ENCODE peak calls at places on chromosomes 16 and 17, in eight cellular contexts. One of them, this sample, is unnamed.

GRCh38 chr17:58136669-58137279 is 11.4 kb upstream of the OR4D1 start:
- DNase-seq in Peyer's patch: no peak
- DNase-seq in astrocyte of the spinal cord: no peak
- DNase-seq in GM23338: peak; percentile 62
- DNase-seq in fibroblast of mammary gland: no peak
- DNase-seq in ascending aorta: no peak
- DNase-seq in tibial nerve: no peak
- DNase-seq in MM.1S: no peak
- DNase-seq in this sample: peak; percentile 37

GRCh38 chr17:19384723-19385391 is 2.1 kb downstream of the MFAP4 start:
- DNase-seq in fibroblast of mammary gland: peak; percentile 97
- DNase-seq in GM23338: peak; percentile 29
- DNase-seq in astrocyte of the spinal cord: peak; percentile 85
- DNase-seq in MM.1S: no peak
- DNase-seq in tibial nerve: peak; percentile 92
- DNase-seq in ascending aorta: peak; percentile 86
- DNase-seq in Peyer's patch: no peak
- DNase-seq in this sample: no peak

GRCh38 chr17:6853764-6854442 is 22.4 kb upstream of the TEKT1 start:
- DNase-seq in astrocyte of the spinal cord: no peak
- DNase-seq in tibial nerve: no peak
- DNase-seq in ascending aorta: no peak
- DNase-seq in fibroblast of mammary gland: no peak
- DNase-seq in Peyer's patch: no peak
- DNase-seq in GM23338: peak; percentile 89
- DNase-seq in MM.1S: peak; percentile 83
- DNase-seq in this sample: no peak

GRCh38 chr17:36583787-36584186 is 7.9 kb upstream of the DHRS11 start:
- DNase-seq in ascending aorta: no peak
- DNase-seq in GM23338: no peak
- DNase-seq in fibroblast of mammary gland: no peak
- DNase-seq in Peyer's patch: no peak
- DNase-seq in astrocyte of the spinal cord: no peak
- DNase-seq in MM.1S: no peak
- DNase-seq in tibial nerve: no peak
- DNase-seq in this sample: no peak

GRCh38 chr16:47571711-47572110 is 110.6 kb downstream of the PHKB start:
- DNase-seq in MM.1S: no peak
- DNase-seq in Peyer's patch: no peak
- DNase-seq in GM23338: no peak
- DNase-seq in astrocyte of the spinal cord: no peak
- DNase-seq in fibroblast of mammary gland: no peak
- DNase-seq in tibial nerve: no peak
- DNase-seq in ascending aorta: no peak
- DNase-seq in this sample: no peak

GRCh38 chr16:57299009-57299718 is 14.7 kb upstream of the PLLP start:
- DNase-seq in ascending aorta: peak; percentile 90
- DNase-seq in Peyer's patch: peak; percentile 26
- DNase-seq in MM.1S: no peak
- DNase-seq in astrocyte of the spinal cord: no peak
- DNase-seq in GM23338: peak; percentile 79
- DNase-seq in fibroblast of mammary gland: peak; percentile 78
- DNase-seq in tibial nerve: no peak
- DNase-seq in this sample: peak; percentile 73

GRCh38 chr16:29663020-29663828 is at the start of gene SPN:
- DNase-seq in astrocyte of the spinal cord: no peak
- DNase-seq in fibroblast of mammary gland: no peak
- DNase-seq in Peyer's patch: no peak
- DNase-seq in tibial nerve: no peak
- DNase-seq in GM23338: peak; percentile 28
- DNase-seq in ascending aorta: no peak
- DNase-seq in MM.1S: no peak
- DNase-seq in this sample: no peak

GRCh38 chr17:43701318-43701743 is 39.6 kb upstream of the MEOX1 start:
- DNase-seq in GM23338: no peak
- DNase-seq in MM.1S: peak; percentile 51
- DNase-seq in ascending aorta: no peak
- DNase-seq in tibial nerve: no peak
- DNase-seq in Peyer's patch: no peak
- DNase-seq in astrocyte of the spinal cord: peak; percentile 81
- DNase-seq in fibroblast of mammary gland: peak; percentile 85
- DNase-seq in this sample: no peak

GRCh38 chr16:47310792-47311211 is 150.1 kb downstream of the ITFG1 start:
- DNase-seq in MM.1S: no peak
- DNase-seq in astrocyte of the spinal cord: no peak
- DNase-seq in GM23338: no peak
- DNase-seq in fibroblast of mammary gland: no peak
- DNase-seq in tibial nerve: no peak
- DNase-seq in ascending aorta: no peak
- DNase-seq in Peyer's patch: no peak
- DNase-seq in this sample: no peak

GRCh38 chr16:11297492-11298142 is 16.5 kb upstream of the PRM1 start:
- DNase-seq in GM23338: peak; percentile 70
- DNase-seq in MM.1S: peak; percentile 94
- DNase-seq in tibial nerve: peak; percentile 27
- DNase-seq in Peyer's patch: peak; percentile 66
- DNase-seq in fibroblast of mammary gland: peak; percentile 45
- DNase-seq in astrocyte of the spinal cord: peak; percentile 73
- DNase-seq in ascending aorta: peak; percentile 85
- DNase-seq in this sample: peak; percentile 81

GRCh38 chr16:19604911-19605310 is 49.4 kb downstream of the VPS35L start:
- DNase-seq in ascending aorta: no peak
- DNase-seq in GM23338: no peak
- DNase-seq in MM.1S: no peak
- DNase-seq in astrocyte of the spinal cord: no peak
- DNase-seq in fibroblast of mammary gland: no peak
- DNase-seq in Peyer's patch: no peak
- DNase-seq in tibial nerve: no peak
- DNase-seq in this sample: no peak

GRCh38 chr16:19605701-19606100 is 50.2 kb downstream of the VPS35L start:
- DNase-seq in astrocyte of the spinal cord: no peak
- DNase-seq in tibial nerve: no peak
- DNase-seq in ascending aorta: no peak
- DNase-seq in Peyer's patch: no peak
- DNase-seq in MM.1S: no peak
- DNase-seq in fibroblast of mammary gland: no peak
- DNase-seq in GM23338: no peak
- DNase-seq in this sample: no peak

GRCh38 chr16:19598805-19599204 is 43.3 kb downstream of the VPS35L start:
- DNase-seq in MM.1S: no peak
- DNase-seq in Peyer's patch: no peak
- DNase-seq in ascending aorta: no peak
- DNase-seq in fibroblast of mammary gland: no peak
- DNase-seq in astrocyte of the spinal cord: no peak
- DNase-seq in tibial nerve: no peak
- DNase-seq in GM23338: peak; percentile 11
- DNase-seq in this sample: no peak

GRCh38 chr16:19599968-19600716 is 44.6 kb downstream of the VPS35L start:
- DNase-seq in GM23338: no peak
- DNase-seq in astrocyte of the spinal cord: no peak
- DNase-seq in tibial nerve: no peak
- DNase-seq in Peyer's patch: no peak
- DNase-seq in fibroblast of mammary gland: no peak
- DNase-seq in MM.1S: no peak
- DNase-seq in ascending aorta: no peak
- DNase-seq in this sample: no peak

GRCh38 chr16:19601083-19601976 is 45.8 kb downstream of the VPS35L start:
- DNase-seq in ascending aorta: no peak
- DNase-seq in fibroblast of mammary gland: peak; percentile 46
- DNase-seq in MM.1S: peak; percentile 56
- DNase-seq in GM23338: peak; percentile 75
- DNase-seq in astrocyte of the spinal cord: peak; percentile 39
- DNase-seq in Peyer's patch: no peak
- DNase-seq in tibial nerve: peak; percentile 65
- DNase-seq in this sample: peak; percentile 60
- TF ChIP-seq CTCF in ascending aorta: peak; percentile 65
- TF ChIP-seq CTCF in fibroblast of mammary gland: peak; percentile 56
- TF ChIP-seq CTCF in MM.1S: peak; percentile 67
- TF ChIP-seq CTCF in GM23338: peak; percentile 69
- TF ChIP-seq CTCF in astrocyte of the spinal cord: peak; percentile 51
- TF ChIP-seq CTCF in Peyer's patch: peak; percentile 51
- TF ChIP-seq CTCF in tibial nerve: peak; percentile 59
- TF ChIP-seq CTCF in this sample: peak; percentile 64

GRCh38 chr17:9123594-9124553 is 102.6 kb downstream of the NTN1 start:
- DNase-seq in ascending aorta: peak; percentile 69
- DNase-seq in MM.1S: no peak
- DNase-seq in tibial nerve: no peak
- DNase-seq in fibroblast of mammary gland: no peak
- DNase-seq in GM23338: no peak
- DNase-seq in astrocyte of the spinal cord: no peak
- DNase-seq in Peyer's patch: no peak
- DNase-seq in this sample: no peak

GRCh38 chr17:9116861-9117568 is 95.7 kb downstream of the NTN1 start:
- DNase-seq in Peyer's patch: no peak
- DNase-seq in GM23338: no peak
- DNase-seq in astrocyte of the spinal cord: no peak
- DNase-seq in tibial nerve: no peak
- DNase-seq in fibroblast of mammary gland: no peak
- DNase-seq in ascending aorta: no peak
- DNase-seq in MM.1S: no peak
- DNase-seq in this sample: no peak

GRCh38 chr17:9121186-9121820 is 100.0 kb downstream of the NTN1 start:
- DNase-seq in fibroblast of mammary gland: no peak
- DNase-seq in tibial nerve: no peak
- DNase-seq in Peyer's patch: no peak
- DNase-seq in MM.1S: no peak
- DNase-seq in GM23338: no peak
- DNase-seq in astrocyte of the spinal cord: no peak
- DNase-seq in ascending aorta: no peak
- DNase-seq in this sample: no peak

GRCh38 chr17:9124554-9124935 is 103.2 kb downstream of the NTN1 start:
- DNase-seq in fibroblast of mammary gland: no peak
- DNase-seq in MM.1S: no peak
- DNase-seq in astrocyte of the spinal cord: no peak
- DNase-seq in Peyer's patch: no peak
- DNase-seq in ascending aorta: no peak
- DNase-seq in tibial nerve: no peak
- DNase-seq in GM23338: no peak
- DNase-seq in this sample: no peak

GRCh38 chr17:9120471-9120870 is 99.2 kb downstream of the NTN1 start:
- DNase-seq in tibial nerve: peak; percentile 39
- DNase-seq in astrocyte of the spinal cord: no peak
- DNase-seq in Peyer's patch: no peak
- DNase-seq in ascending aorta: no peak
- DNase-seq in MM.1S: no peak
- DNase-seq in GM23338: peak; percentile 54
- DNase-seq in fibroblast of mammary gland: no peak
- DNase-seq in this sample: no peak
- TF ChIP-seq CTCF in tibial nerve: peak; percentile 30
- TF ChIP-seq CTCF in astrocyte of the spinal cord: no peak
- TF ChIP-seq CTCF in Peyer's patch: no peak
- TF ChIP-seq CTCF in ascending aorta: peak; percentile 51
- TF ChIP-seq CTCF in MM.1S: no peak
- TF ChIP-seq CTCF in GM23338: peak; percentile 64
- TF ChIP-seq CTCF in fibroblast of mammary gland: peak; percentile 38
- TF ChIP-seq CTCF in this sample: no peak

GRCh38 chr17:8175795-8176196 is 384 bp downstream of the TMEM107 start:
- DNase-seq in GM23338: no peak
- DNase-seq in Peyer's patch: no peak
- DNase-seq in fibroblast of mammary gland: no peak
- DNase-seq in ascending aorta: no peak
- DNase-seq in astrocyte of the spinal cord: no peak
- DNase-seq in MM.1S: no peak
- DNase-seq in tibial nerve: no peak
- DNase-seq in this sample: no peak

GRCh38 chr17:8173871-8174322 is 2.3 kb downstream of the TMEM107 start:
- DNase-seq in fibroblast of mammary gland: no peak
- DNase-seq in tibial nerve: no peak
- DNase-seq in astrocyte of the spinal cord: no peak
- DNase-seq in MM.1S: no peak
- DNase-seq in GM23338: peak; percentile 69
- DNase-seq in ascending aorta: no peak
- DNase-seq in Peyer's patch: no peak
- DNase-seq in this sample: no peak

GRCh38 chr17:8176998-8177731 is 985 bp upstream of the TMEM107 start:
- DNase-seq in MM.1S: no peak
- DNase-seq in tibial nerve: no peak
- DNase-seq in GM23338: no peak
- DNase-seq in Peyer's patch: peak; percentile 43
- DNase-seq in ascending aorta: no peak
- DNase-seq in astrocyte of the spinal cord: no peak
- DNase-seq in fibroblast of mammary gland: no peak
- DNase-seq in this sample: no peak

GRCh38 chr17:8173056-8173870 is 2.9 kb downstream of the TMEM107 start:
- DNase-seq in GM23338: peak; percentile 97
- DNase-seq in tibial nerve: peak; percentile 81
- DNase-seq in astrocyte of the spinal cord: peak; percentile 98
- DNase-seq in MM.1S: peak; percentile 97
- DNase-seq in ascending aorta: peak; percentile 93
- DNase-seq in fibroblast of mammary gland: peak; percentile 99
- DNase-seq in Peyer's patch: peak; percentile 59
- DNase-seq in this sample: peak; percentile 58

DNA sequence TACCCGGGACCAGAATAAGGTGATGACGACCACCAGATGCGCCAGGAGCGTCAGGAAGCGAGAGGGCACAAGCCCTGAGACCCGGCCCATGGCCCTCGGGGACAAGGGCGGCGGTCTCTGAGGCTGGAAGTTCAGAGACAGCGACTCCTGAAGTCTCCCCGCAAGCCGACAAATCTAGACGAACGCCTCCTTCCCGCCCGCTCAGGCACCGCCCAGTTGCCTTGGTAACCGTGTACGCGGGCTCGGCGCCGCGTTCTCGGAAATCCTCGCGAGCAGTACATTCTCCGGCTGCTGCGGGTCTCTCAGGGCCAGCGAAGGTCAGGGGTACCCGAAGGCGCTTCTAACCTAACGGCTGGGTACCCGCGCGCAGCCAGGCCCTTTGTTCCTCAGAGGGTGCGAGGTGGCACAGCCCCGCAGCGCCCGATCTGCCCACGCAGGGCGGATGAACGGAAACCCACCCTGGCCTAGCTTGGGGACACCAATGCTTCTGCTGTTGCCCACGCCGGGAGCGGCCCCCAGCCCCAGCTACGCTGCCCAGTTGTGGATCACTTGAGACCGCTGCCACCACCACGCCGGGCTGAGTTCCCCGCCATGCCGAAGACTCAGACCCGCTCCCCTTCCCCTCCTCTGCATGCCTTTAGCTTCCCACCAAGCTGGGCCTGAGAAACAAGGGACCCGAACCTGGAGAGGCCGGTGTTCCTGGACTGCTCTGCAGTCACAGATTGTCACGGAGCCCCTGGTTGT is at the start of gene TMEM107:
- DNase-seq in GM23338: peak; percentile 98
- DNase-seq in fibroblast of mammary gland: peak; percentile 77
- DNase-seq in tibial nerve: peak; percentile 82
- DNase-seq in Peyer's patch: peak; percentile 90
- DNase-seq in MM.1S: peak; percentile 94
- DNase-seq in astrocyte of the spinal cord: peak; percentile 81
- DNase-seq in ascending aorta: peak; percentile 94
- DNase-seq in this sample: peak; percentile 76
- TF ChIP-seq CTCF in GM23338: no peak
- TF ChIP-seq CTCF in fibroblast of mammary gland: no peak
- TF ChIP-seq CTCF in tibial nerve: no peak
- TF ChIP-seq CTCF in Peyer's patch: no peak
- TF ChIP-seq CTCF in MM.1S: peak; percentile 14
- TF ChIP-seq CTCF in astrocyte of the spinal cord: no peak
- TF ChIP-seq CTCF in ascending aorta: peak; percentile 24
- TF ChIP-seq CTCF in this sample: no peak

DNA sequence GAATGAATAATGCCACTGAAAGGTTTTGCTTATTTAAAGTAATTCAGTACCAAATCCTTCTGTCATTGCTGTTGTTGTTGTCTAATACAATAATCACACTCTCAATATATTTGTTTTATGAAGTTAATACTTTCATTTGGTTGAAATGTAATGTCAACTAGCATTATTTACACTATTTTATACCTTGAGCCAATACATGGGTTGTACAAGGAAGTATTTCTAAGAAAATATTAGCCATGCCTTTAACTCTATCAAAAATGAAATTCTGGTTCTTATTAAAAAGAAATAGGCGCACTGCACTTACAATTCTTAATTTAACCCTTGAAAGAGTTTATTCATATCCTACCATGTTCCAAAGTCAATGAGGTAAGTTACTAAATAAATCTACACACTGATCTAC is 17.6 kb upstream of the ABCA10 start:
- DNase-seq in astrocyte of the spinal cord: no peak
- DNase-seq in ascending aorta: no peak
- DNase-seq in GM23338: no peak
- DNase-seq in tibial nerve: no peak
- DNase-seq in MM.1S: no peak
- DNase-seq in fibroblast of mammary gland: no peak
- DNase-seq in Peyer's patch: no peak
- DNase-seq in this sample: no peak
- TF ChIP-seq CTCF in astrocyte of the spinal cord: no peak
- TF ChIP-seq CTCF in ascending aorta: no peak
- TF ChIP-seq CTCF in GM23338: no peak
- TF ChIP-seq CTCF in tibial nerve: no peak
- TF ChIP-seq CTCF in MM.1S: no peak
- TF ChIP-seq CTCF in fibroblast of mammary gland: no peak
- TF ChIP-seq CTCF in Peyer's patch: no peak
- TF ChIP-seq CTCF in this sample: no peak